ENCODE peak calls at places on chromosomes 1 and 21, in seven cellular contexts. One of them, this sample, is unnamed.
A peak's percentile ranks its signal among the peaks of the same experiment; 100 is the strongest.

GRCh38 chr1:42420911-42421585 is 34.8 kb downstream of the ZMYND12 start:
- DNase-seq in Ammon's horn: peak; percentile 77
- DNase-seq in lung: no peak
- DNase-seq in activated T-helper 1 cell treated with anti-CD3 and anti-CD28 coated beads, Interleukin-2, amount 50 U/mL, for 16 hours: no peak
- DNase-seq in AG20443: peak; percentile 60
- DNase-seq in WTC11: no peak
- DNase-seq in HT1080: peak; percentile 56
- DNase-seq in this sample: peak; percentile 37

GRCh38 chr1:16420719-16421118 is 16.5 kb downstream of the SPATA21 start:
- DNase-seq in WTC11: no peak
- DNase-seq in HT1080: peak; percentile 39
- DNase-seq in Ammon's horn: no peak
- DNase-seq in lung: no peak
- DNase-seq in AG20443: no peak
- DNase-seq in activated T-helper 1 cell treated with anti-CD3 and anti-CD28 coated beads, Interleukin-2, amount 50 U/mL, for 16 hours: peak; percentile 20
- DNase-seq in this sample: no peak

GRCh38 chr21:38956791-38957571 is 151.3 kb downstream of the ETS2 start:
- DNase-seq in activated T-helper 1 cell treated with anti-CD3 and anti-CD28 coated beads, Interleukin-2, amount 50 U/mL, for 16 hours: no peak
- DNase-seq in AG20443: peak; percentile 20
- DNase-seq in WTC11: no peak
- DNase-seq in lung: no peak
- DNase-seq in HT1080: no peak
- DNase-seq in Ammon's horn: peak; percentile 25
- DNase-seq in this sample: no peak

GRCh38 chr21:42495765-42496119 is 282 bp downstream of the RSPH1 start:
- DNase-seq in lung: no peak
- DNase-seq in WTC11: no peak
- DNase-seq in HT1080: no peak
- DNase-seq in Ammon's horn: no peak
- DNase-seq in activated T-helper 1 cell treated with anti-CD3 and anti-CD28 coated beads, Interleukin-2, amount 50 U/mL, for 16 hours: no peak
- DNase-seq in AG20443: no peak
- DNase-seq in this sample: no peak

GRCh38 chr1:44696789-44697188 is 22.3 kb downstream of the ARMH1 start:
- DNase-seq in activated T-helper 1 cell treated with anti-CD3 and anti-CD28 coated beads, Interleukin-2, amount 50 U/mL, for 16 hours: no peak
- DNase-seq in WTC11: no peak
- DNase-seq in HT1080: no peak
- DNase-seq in lung: no peak
- DNase-seq in Ammon's horn: no peak
- DNase-seq in AG20443: no peak
- DNase-seq in this sample: no peak

GRCh38 chr1:212975607-212975918 is 25.2 kb downstream of the VASH2 start:
- DNase-seq in AG20443: peak; percentile 33
- DNase-seq in HT1080: no peak
- DNase-seq in Ammon's horn: no peak
- DNase-seq in WTC11: no peak
- DNase-seq in lung: no peak
- DNase-seq in activated T-helper 1 cell treated with anti-CD3 and anti-CD28 coated beads, Interleukin-2, amount 50 U/mL, for 16 hours: no peak
- DNase-seq in this sample: no peak

GRCh38 chr1:160168016-160168415 is 16.6 kb downstream of the ATP1A4 start:
- DNase-seq in AG20443: no peak
- DNase-seq in HT1080: no peak
- DNase-seq in WTC11: no peak
- DNase-seq in activated T-helper 1 cell treated with anti-CD3 and anti-CD28 coated beads, Interleukin-2, amount 50 U/mL, for 16 hours: no peak
- DNase-seq in lung: no peak
- DNase-seq in Ammon's horn: no peak
- DNase-seq in this sample: no peak

GRCh38 chr1:192538407-192539311 is 36.9 kb upstream of the RGS1 start:
- DNase-seq in activated T-helper 1 cell treated with anti-CD3 and anti-CD28 coated beads, Interleukin-2, amount 50 U/mL, for 16 hours: no peak
- DNase-seq in WTC11: no peak
- DNase-seq in lung: no peak
- DNase-seq in AG20443: peak; percentile 20
- DNase-seq in HT1080: no peak
- DNase-seq in Ammon's horn: no peak
- DNase-seq in this sample: no peak

GRCh38 chr1:95380909-95381308 is 146.9 kb downstream of the RWDD3 start:
- DNase-seq in AG20443: no peak
- DNase-seq in HT1080: no peak
- DNase-seq in WTC11: no peak
- DNase-seq in lung: no peak
- DNase-seq in activated T-helper 1 cell treated with anti-CD3 and anti-CD28 coated beads, Interleukin-2, amount 50 U/mL, for 16 hours: no peak
- DNase-seq in Ammon's horn: no peak
- DNase-seq in this sample: no peak

GRCh38 chr1:169060010-169060722 is 46.3 kb upstream of the ATP1B1 start:
- DNase-seq in activated T-helper 1 cell treated with anti-CD3 and anti-CD28 coated beads, Interleukin-2, amount 50 U/mL, for 16 hours: no peak
- DNase-seq in WTC11: no peak
- DNase-seq in HT1080: peak; percentile 5
- DNase-seq in Ammon's horn: no peak
- DNase-seq in lung: no peak
- DNase-seq in AG20443: no peak
- DNase-seq in this sample: no peak

GRCh38 chr1:68107771-68108170 is 57.3 kb upstream of the DIRAS3 start:
- DNase-seq in WTC11: no peak
- DNase-seq in activated T-helper 1 cell treated with anti-CD3 and anti-CD28 coated beads, Interleukin-2, amount 50 U/mL, for 16 hours: no peak
- DNase-seq in lung: no peak
- DNase-seq in HT1080: peak; percentile 72
- DNase-seq in AG20443: peak; percentile 42
- DNase-seq in Ammon's horn: no peak
- DNase-seq in this sample: no peak

GRCh38 chr1:20790785-20791184 is 3.7 kb upstream of the HP1BP3 start:
- DNase-seq in HT1080: no peak
- DNase-seq in Ammon's horn: no peak
- DNase-seq in WTC11: no peak
- DNase-seq in AG20443: no peak
- DNase-seq in activated T-helper 1 cell treated with anti-CD3 and anti-CD28 coated beads, Interleukin-2, amount 50 U/mL, for 16 hours: no peak
- DNase-seq in lung: no peak
- DNase-seq in this sample: no peak

GRCh38 chr1:2540816-2541492 is 10.9 kb upstream of the HES5 start:
- DNase-seq in Ammon's horn: no peak
- DNase-seq in lung: no peak
- DNase-seq in WTC11: peak; percentile 49
- DNase-seq in AG20443: no peak
- DNase-seq in HT1080: no peak
- DNase-seq in activated T-helper 1 cell treated with anti-CD3 and anti-CD28 coated beads, Interleukin-2, amount 50 U/mL, for 16 hours: no peak
- DNase-seq in this sample: no peak

GRCh38 chr1:34927316-34927715 is 2.1 kb downstream of the DLGAP3 start:
- DNase-seq in lung: no peak
- DNase-seq in WTC11: no peak
- DNase-seq in AG20443: no peak
- DNase-seq in HT1080: no peak
- DNase-seq in activated T-helper 1 cell treated with anti-CD3 and anti-CD28 coated beads, Interleukin-2, amount 50 U/mL, for 16 hours: no peak
- DNase-seq in Ammon's horn: no peak
- DNase-seq in this sample: no peak

GRCh38 chr21:44267655-44268142 is 6.0 kb upstream of the DNMT3L start:
- DNase-seq in activated T-helper 1 cell treated with anti-CD3 and anti-CD28 coated beads, Interleukin-2, amount 50 U/mL, for 16 hours: no peak
- DNase-seq in Ammon's horn: no peak
- DNase-seq in lung: no peak
- DNase-seq in HT1080: no peak
- DNase-seq in WTC11: peak; percentile 66
- DNase-seq in AG20443: no peak
- DNase-seq in this sample: no peak

GRCh38 chr21:45747802-45748445 is 104.4 kb downstream of the PCBP3 start:
- DNase-seq in AG20443: peak; percentile 86
- DNase-seq in Ammon's horn: peak; percentile 69
- DNase-seq in WTC11: no peak
- DNase-seq in activated T-helper 1 cell treated with anti-CD3 and anti-CD28 coated beads, Interleukin-2, amount 50 U/mL, for 16 hours: no peak
- DNase-seq in HT1080: peak; percentile 63
- DNase-seq in lung: no peak
- DNase-seq in this sample: no peak

GRCh38 chr21:36472377-36472776 is 7.5 kb downstream of the CLDN14 start:
- DNase-seq in Ammon's horn: no peak
- DNase-seq in lung: no peak
- DNase-seq in AG20443: no peak
- DNase-seq in WTC11: no peak
- DNase-seq in HT1080: no peak
- DNase-seq in activated T-helper 1 cell treated with anti-CD3 and anti-CD28 coated beads, Interleukin-2, amount 50 U/mL, for 16 hours: no peak
- DNase-seq in this sample: no peak

GRCh38 chr1:234561322-234561721 is 48.7 kb downstream of the IRF2BP2 start:
- DNase-seq in activated T-helper 1 cell treated with anti-CD3 and anti-CD28 coated beads, Interleukin-2, amount 50 U/mL, for 16 hours: no peak
- DNase-seq in HT1080: no peak
- DNase-seq in WTC11: no peak
- DNase-seq in AG20443: no peak
- DNase-seq in Ammon's horn: no peak
- DNase-seq in lung: no peak
- DNase-seq in this sample: no peak

GRCh38 chr1:234476172-234476571 is 2.8 kb downstream of the TARBP1 start:
- DNase-seq in HT1080: no peak
- DNase-seq in lung: no peak
- DNase-seq in WTC11: no peak
- DNase-seq in AG20443: no peak
- DNase-seq in activated T-helper 1 cell treated with anti-CD3 and anti-CD28 coated beads, Interleukin-2, amount 50 U/mL, for 16 hours: no peak
- DNase-seq in Ammon's horn: no peak
- DNase-seq in this sample: no peak

GRCh38 chr1:229258031-229258850 is 12.7 kb upstream of the RAB4A start:
- DNase-seq in HT1080: peak; percentile 61
- DNase-seq in lung: peak; percentile 66
- DNase-seq in activated T-helper 1 cell treated with anti-CD3 and anti-CD28 coated beads, Interleukin-2, amount 50 U/mL, for 16 hours: peak; percentile 35
- DNase-seq in AG20443: peak; percentile 81
- DNase-seq in Ammon's horn: peak; percentile 89
- DNase-seq in WTC11: peak; percentile 62
- DNase-seq in this sample: peak; percentile 40

GRCh38 chr1:25672763-25673409 is 56.3 kb downstream of the MAN1C1 start:
- DNase-seq in HT1080: peak; percentile 43
- DNase-seq in activated T-helper 1 cell treated with anti-CD3 and anti-CD28 coated beads, Interleukin-2, amount 50 U/mL, for 16 hours: no peak
- DNase-seq in Ammon's horn: no peak
- DNase-seq in AG20443: no peak
- DNase-seq in lung: no peak
- DNase-seq in WTC11: no peak
- DNase-seq in this sample: no peak